ENCODE peak calls at places on chromosome 1, in seven cellular contexts. One of them, this sample, is unnamed. For H4K20me1, the result is how much of the 10 kb centered on the place peaks cover.

GRCh38 chr1:154400381-154400801 is 4.8 kb upstream of the IL6R start:
- DNase-seq in astrocyte: no peak
- DNase-seq in HCT116: no peak
- DNase-seq in neural progenitor cell: no peak
- DNase-seq in OCI-LY7: no peak
- DNase-seq in fibroblast of lung: no peak
- DNase-seq in Karpas-422: no peak
- DNase-seq in this sample: no peak

GRCh38 chr1:25037174-25038074 is 107.3 kb upstream of the RUNX3 start:
- DNase-seq in fibroblast of lung: peak
- DNase-seq in neural progenitor cell: peak
- DNase-seq in Karpas-422: peak
- DNase-seq in HCT116: peak
- DNase-seq in astrocyte: no peak
- DNase-seq in OCI-LY7: peak
- DNase-seq in this sample: peak

GRCh38 chr1:179229214-179230140 is at the start of gene ABL2:
- DNase-seq in neural progenitor cell: peak
- DNase-seq in HCT116: peak
- DNase-seq in astrocyte: no peak
- DNase-seq in OCI-LY7: peak
- DNase-seq in fibroblast of lung: peak
- DNase-seq in Karpas-422: peak
- DNase-seq in this sample: peak

GRCh38 chr1:184854456-184855180 is 100.0 kb upstream of the EDEM3 start:
- DNase-seq in OCI-LY7: no peak
- DNase-seq in Karpas-422: no peak
- DNase-seq in HCT116: no peak
- DNase-seq in neural progenitor cell: no peak
- DNase-seq in fibroblast of lung: peak
- DNase-seq in astrocyte: peak
- DNase-seq in this sample: no peak

GRCh38 chr1:98053471-98054366 is 132.9 kb upstream of the DPYD start:
- DNase-seq in fibroblast of lung: peak
- DNase-seq in astrocyte: peak
- DNase-seq in HCT116: no peak
- DNase-seq in neural progenitor cell: peak
- DNase-seq in Karpas-422: peak
- DNase-seq in OCI-LY7: peak
- DNase-seq in this sample: no peak

GRCh38 chr1:34796990-34797389 is 4.2 kb downstream of the GJA4 start:
- DNase-seq in OCI-LY7: no peak
- DNase-seq in fibroblast of lung: no peak
- DNase-seq in Karpas-422: peak
- DNase-seq in astrocyte: no peak
- DNase-seq in neural progenitor cell: no peak
- DNase-seq in HCT116: no peak
- DNase-seq in this sample: no peak

GRCh38 chr1:33244143-33244808 is 12.0 kb upstream of the ZNF362 start:
- DNase-seq in HCT116: no peak
- DNase-seq in OCI-LY7: no peak
- DNase-seq in neural progenitor cell: no peak
- DNase-seq in astrocyte: peak
- DNase-seq in Karpas-422: no peak
- DNase-seq in fibroblast of lung: no peak
- DNase-seq in this sample: no peak

GRCh38 chr1:62908168-62908567 is 124.2 kb downstream of the ATG4C start:
- DNase-seq in HCT116: no peak
- DNase-seq in fibroblast of lung: no peak
- DNase-seq in Karpas-422: no peak
- DNase-seq in astrocyte: no peak
- DNase-seq in neural progenitor cell: no peak
- DNase-seq in OCI-LY7: no peak
- DNase-seq in this sample: no peak

GRCh38 chr1:156477526-156478249 is 22.9 kb downstream of the MEF2D start:
- DNase-seq in OCI-LY7: no peak
- DNase-seq in Karpas-422: no peak
- DNase-seq in astrocyte: no peak
- DNase-seq in HCT116: no peak
- DNase-seq in fibroblast of lung: no peak
- DNase-seq in neural progenitor cell: no peak
- DNase-seq in this sample: no peak

GRCh38 chr1:156475568-156476500 is 24.7 kb downstream of the MEF2D start:
- DNase-seq in fibroblast of lung: peak
- DNase-seq in OCI-LY7: no peak
- DNase-seq in HCT116: no peak
- DNase-seq in astrocyte: peak
- DNase-seq in neural progenitor cell: no peak
- DNase-seq in Karpas-422: no peak
- DNase-seq in this sample: no peak

GRCh38 chr1:156474966-156475365 is 25.6 kb downstream of the MEF2D start:
- DNase-seq in OCI-LY7: no peak
- DNase-seq in neural progenitor cell: no peak
- DNase-seq in HCT116: no peak
- DNase-seq in Karpas-422: no peak
- DNase-seq in fibroblast of lung: no peak
- DNase-seq in astrocyte: no peak
- DNase-seq in this sample: no peak

GRCh38 chr1:156478250-156478627 is 22.3 kb downstream of the MEF2D start:
- DNase-seq in Karpas-422: no peak
- DNase-seq in neural progenitor cell: no peak
- DNase-seq in HCT116: no peak
- DNase-seq in fibroblast of lung: no peak
- DNase-seq in astrocyte: no peak
- DNase-seq in OCI-LY7: no peak
- DNase-seq in this sample: no peak

DNA sequence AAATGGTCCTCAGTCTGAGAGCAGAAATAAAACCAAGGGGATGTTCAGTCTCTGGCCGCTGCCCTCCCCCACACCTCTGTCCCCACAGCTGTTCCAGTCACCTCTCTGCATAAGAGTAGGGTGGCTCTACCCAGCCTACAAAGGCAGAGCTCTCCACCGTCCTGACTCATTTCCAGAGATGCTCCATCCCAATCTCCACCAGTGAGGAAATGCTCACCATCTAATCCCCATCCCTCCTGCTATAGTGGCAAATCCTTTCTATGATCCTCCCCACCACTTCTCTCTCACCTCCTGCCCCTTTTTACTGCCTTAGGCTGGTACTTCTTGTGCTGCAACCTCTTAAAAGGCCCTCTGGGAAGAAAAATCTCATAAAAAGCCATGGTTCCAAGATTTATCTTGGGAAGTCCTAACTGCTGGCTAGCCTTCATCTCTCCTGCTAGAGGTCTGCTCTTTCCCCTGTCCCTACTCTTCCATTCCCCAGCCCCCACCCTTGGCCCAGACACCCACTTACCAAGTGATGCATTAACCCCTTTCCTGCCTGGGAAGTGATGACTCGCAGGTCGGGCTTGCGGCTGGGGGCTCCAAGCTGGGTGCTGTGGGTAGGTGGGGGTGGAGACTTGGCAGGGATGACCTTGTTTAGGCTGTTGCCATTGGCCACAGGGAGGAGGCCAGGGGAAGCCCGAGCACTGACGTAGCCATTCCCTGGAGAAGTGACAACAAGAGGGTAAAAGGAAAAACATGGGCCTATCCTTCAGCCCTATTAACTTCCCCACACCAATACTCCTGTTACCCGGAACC is 23.9 kb downstream of the MEF2D start:
- DNase-seq in Karpas-422: no peak
- DNase-seq in HCT116: no peak
- DNase-seq in OCI-LY7: no peak
- DNase-seq in neural progenitor cell: no peak
- DNase-seq in astrocyte: peak
- DNase-seq in fibroblast of lung: peak
- DNase-seq in this sample: no peak
- H4K20me1 ChIP-seq in Karpas-422: under half
- H4K20me1 ChIP-seq in HCT116: under half
- H4K20me1 ChIP-seq in OCI-LY7: under half
- H4K20me1 ChIP-seq in neural progenitor cell: under half
- H4K20me1 ChIP-seq in astrocyte: half or more
- H4K20me1 ChIP-seq in fibroblast of lung: under half
- H4K20me1 ChIP-seq in this sample: under half

GRCh38 chr1:58432813-58433668 is 113.5 kb downstream of the OMA1 start:
- DNase-seq in HCT116: no peak
- DNase-seq in fibroblast of lung: peak
- DNase-seq in OCI-LY7: no peak
- DNase-seq in Karpas-422: no peak
- DNase-seq in neural progenitor cell: peak
- DNase-seq in astrocyte: peak
- DNase-seq in this sample: no peak
- H3K4me3 ChIP-seq in HCT116: no peak
- H3K4me3 ChIP-seq in fibroblast of lung: no peak
- H3K4me3 ChIP-seq in OCI-LY7: no peak
- H3K4me3 ChIP-seq in Karpas-422: no peak
- H3K4me3 ChIP-seq in neural progenitor cell: no peak
- H3K4me3 ChIP-seq in astrocyte: no peak
- H3K4me3 ChIP-seq in this sample: no peak

DNA sequence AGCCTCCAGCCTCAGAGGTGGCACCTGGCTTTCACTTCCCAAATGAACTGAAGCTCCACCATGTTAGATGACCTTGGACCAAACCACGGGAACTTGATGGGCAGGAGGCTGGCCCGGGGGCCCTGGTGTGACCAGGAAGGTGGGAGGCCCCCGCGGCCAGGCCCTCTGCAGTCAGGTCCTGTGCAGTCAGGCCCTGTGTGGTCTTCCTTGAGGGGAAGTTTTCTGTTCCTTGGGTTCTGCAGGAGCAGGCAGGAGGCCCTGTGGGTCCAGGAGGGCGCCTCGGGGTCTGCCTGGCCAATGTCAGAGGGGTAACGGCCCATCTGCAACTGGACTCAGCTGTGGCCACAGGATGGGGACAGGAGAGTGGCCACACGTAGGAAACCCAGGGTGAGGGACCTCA is 13.0 kb downstream of the PRDM16 start:
- DNase-seq in OCI-LY7: no peak
- DNase-seq in fibroblast of lung: no peak
- DNase-seq in Karpas-422: no peak
- DNase-seq in astrocyte: no peak
- DNase-seq in neural progenitor cell: no peak
- DNase-seq in HCT116: no peak
- DNase-seq in this sample: no peak
- H4K20me1 ChIP-seq in OCI-LY7: under half
- H4K20me1 ChIP-seq in fibroblast of lung: under half
- H4K20me1 ChIP-seq in Karpas-422: under half
- H4K20me1 ChIP-seq in astrocyte: under half
- H4K20me1 ChIP-seq in neural progenitor cell: under half
- H4K20me1 ChIP-seq in HCT116: under half
- H4K20me1 ChIP-seq in this sample: under half

DNA sequence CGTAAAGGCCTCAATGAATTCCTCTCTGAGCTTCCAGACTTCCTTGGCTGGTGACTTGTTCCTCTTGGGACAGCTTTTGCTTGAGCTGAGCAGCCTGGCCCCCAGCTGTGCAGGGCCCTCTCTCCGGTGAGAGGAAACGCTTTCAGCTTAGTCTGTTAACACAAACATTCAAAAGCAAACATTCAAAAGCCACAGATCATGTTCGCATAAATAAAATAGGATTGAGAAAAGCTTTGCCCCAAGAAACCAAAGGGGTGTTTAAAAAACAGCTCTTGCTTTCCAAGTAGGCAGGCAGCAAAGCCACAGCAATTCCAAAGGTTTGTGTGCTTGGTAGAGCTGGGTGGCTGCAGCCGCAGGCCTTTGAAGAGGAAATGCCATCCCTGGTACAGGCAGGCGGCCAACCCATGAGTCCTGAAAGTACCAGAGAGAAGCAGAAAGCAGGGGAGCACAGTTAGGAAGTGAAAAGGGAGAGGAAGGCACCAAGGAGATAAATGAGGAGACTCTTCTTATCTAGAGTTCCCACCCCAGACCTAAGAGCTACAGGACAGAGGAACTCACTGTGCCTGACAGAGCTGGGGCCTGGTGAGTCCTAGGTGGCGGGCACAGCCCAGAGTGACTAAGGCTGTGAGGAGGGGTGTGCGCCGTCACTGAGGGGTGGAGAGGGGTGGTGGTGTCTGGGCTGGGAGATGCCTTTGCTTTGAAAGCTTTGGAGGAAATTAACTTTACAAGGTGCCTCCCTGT is 48.4 kb downstream of the CCN1 start:
- DNase-seq in Karpas-422: no peak
- DNase-seq in fibroblast of lung: peak
- DNase-seq in astrocyte: peak
- DNase-seq in HCT116: peak
- DNase-seq in neural progenitor cell: peak
- DNase-seq in OCI-LY7: no peak
- DNase-seq in this sample: no peak
- H3K4me3 ChIP-seq in Karpas-422: no peak
- H3K4me3 ChIP-seq in fibroblast of lung: no peak
- H3K4me3 ChIP-seq in astrocyte: peak
- H3K4me3 ChIP-seq in HCT116: peak
- H3K4me3 ChIP-seq in neural progenitor cell: no peak
- H3K4me3 ChIP-seq in OCI-LY7: no peak
- H3K4me3 ChIP-seq in this sample: no peak

GRCh38 chr1:8554956-8555534 is 237.1 kb downstream of the SLC45A1 start:
- DNase-seq in Karpas-422: no peak
- DNase-seq in neural progenitor cell: no peak
- DNase-seq in fibroblast of lung: peak
- DNase-seq in astrocyte: peak
- DNase-seq in HCT116: no peak
- DNase-seq in OCI-LY7: no peak
- DNase-seq in this sample: no peak
- H4K20me1 ChIP-seq in Karpas-422: under half
- H4K20me1 ChIP-seq in neural progenitor cell: half or more
- H4K20me1 ChIP-seq in fibroblast of lung: under half
- H4K20me1 ChIP-seq in astrocyte: under half
- H4K20me1 ChIP-seq in HCT116: under half
- H4K20me1 ChIP-seq in OCI-LY7: under half
- H4K20me1 ChIP-seq in this sample: under half

DNA sequence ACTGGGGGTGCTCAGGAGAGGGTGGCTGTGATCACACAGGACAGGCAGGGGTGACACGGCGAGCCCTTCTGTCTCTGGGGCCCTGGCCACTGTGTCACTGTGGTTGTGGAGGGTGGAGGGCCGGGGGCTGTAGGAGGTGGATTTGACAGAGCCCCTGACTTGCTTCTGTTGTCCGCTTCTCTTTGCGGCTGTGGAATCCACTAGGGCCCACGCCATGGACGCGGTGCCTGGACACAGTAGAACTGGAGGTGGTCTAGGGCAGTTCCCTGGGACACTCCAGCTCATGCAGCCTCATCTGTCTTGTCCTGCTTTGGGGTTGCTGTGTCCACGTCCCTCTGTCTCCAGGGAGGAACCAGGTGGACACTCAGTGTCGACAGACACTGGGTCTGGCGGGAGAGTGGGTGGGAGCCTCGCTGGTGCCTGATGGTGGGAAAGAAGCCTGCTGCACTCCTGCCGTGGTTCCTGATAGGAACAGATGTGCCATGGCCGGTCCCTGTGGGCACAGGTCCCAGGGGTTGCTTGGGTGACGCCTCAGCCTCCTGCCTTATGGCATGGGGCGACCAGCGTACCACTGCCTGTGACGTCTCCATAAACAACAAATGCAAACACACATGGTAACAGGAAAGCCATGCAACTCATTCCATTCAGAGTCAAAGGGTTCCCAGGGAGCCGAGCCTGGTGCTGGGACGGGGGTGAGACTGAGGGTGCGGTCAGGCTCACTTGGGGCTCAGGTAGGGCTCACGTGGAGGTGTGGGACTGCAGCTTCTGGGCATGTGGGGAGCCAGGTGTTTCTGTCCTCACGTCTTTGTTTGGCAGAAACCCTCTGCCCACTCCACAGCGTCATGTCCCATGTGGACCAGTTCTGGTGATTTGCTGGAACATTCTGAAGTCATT is 34.6 kb downstream of the SNAP47 start:
- DNase-seq in OCI-LY7: no peak
- DNase-seq in HCT116: no peak
- DNase-seq in Karpas-422: no peak
- DNase-seq in neural progenitor cell: no peak
- DNase-seq in fibroblast of lung: no peak
- DNase-seq in astrocyte: no peak
- DNase-seq in this sample: no peak
- H3K4me3 ChIP-seq in OCI-LY7: no peak
- H3K4me3 ChIP-seq in HCT116: no peak
- H3K4me3 ChIP-seq in Karpas-422: no peak
- H3K4me3 ChIP-seq in neural progenitor cell: no peak
- H3K4me3 ChIP-seq in fibroblast of lung: no peak
- H3K4me3 ChIP-seq in astrocyte: no peak
- H3K4me3 ChIP-seq in this sample: no peak

This sample was measured in DND-41.